ENCODE peak calls at places on chromosomes 11 and 22, in seven cellular contexts. One of them, this sample, is unnamed.

GRCh38 chr11:30196400-30197206 is 34.2 kb upstream of the FSHB start:
- DNase-seq in SK-N-SH: peak
- DNase-seq in K562: peak
- DNase-seq in H1: peak
- DNase-seq in A549: peak
- DNase-seq in GM12878: no peak
- DNase-seq in HepG2: peak
- DNase-seq in this sample: peak

GRCh38 chr22:48238966-48239365 is 1476.5 kb downstream of the TBC1D22A start:
- DNase-seq in SK-N-SH: no peak
- DNase-seq in K562: no peak
- DNase-seq in H1: no peak
- DNase-seq in A549: no peak
- DNase-seq in GM12878: no peak
- DNase-seq in HepG2: no peak
- DNase-seq in this sample: no peak

GRCh38 chr11:116576523-116576922 is 196.3 kb downstream of the BUD13 start:
- DNase-seq in SK-N-SH: no peak
- DNase-seq in K562: no peak
- DNase-seq in H1: no peak
- DNase-seq in A549: no peak
- DNase-seq in GM12878: no peak
- DNase-seq in HepG2: peak
- DNase-seq in this sample: no peak

GRCh38 chr22:26124991-26125725 is 44.1 kb upstream of the SEZ6L start:
- DNase-seq in SK-N-SH: no peak
- DNase-seq in K562: no peak
- DNase-seq in H1: no peak
- DNase-seq in A549: no peak
- DNase-seq in GM12878: no peak
- DNase-seq in HepG2: no peak
- DNase-seq in this sample: no peak

GRCh38 chr11:22192642-22193347 is at the start of gene ANO5:
- DNase-seq in SK-N-SH: peak
- DNase-seq in K562: peak
- DNase-seq in H1: peak
- DNase-seq in A549: peak
- DNase-seq in GM12878: no peak
- DNase-seq in HepG2: no peak
- DNase-seq in this sample: no peak

GRCh38 chr11:78259777-78260470 is 71.2 kb downstream of the USP35 start:
- DNase-seq in SK-N-SH: no peak
- DNase-seq in K562: peak
- DNase-seq in H1: no peak
- DNase-seq in A549: no peak
- DNase-seq in GM12878: no peak
- DNase-seq in HepG2: peak
- DNase-seq in this sample: no peak

GRCh38 chr11:66309475-66309874 is 7.4 kb downstream of the CD248 start:
- DNase-seq in SK-N-SH: no peak
- DNase-seq in K562: peak
- DNase-seq in H1: no peak
- DNase-seq in A549: no peak
- DNase-seq in GM12878: no peak
- DNase-seq in HepG2: no peak
- DNase-seq in this sample: no peak

GRCh38 chr22:36334838-36335603 is 52.7 kb downstream of the MYH9 start:
- DNase-seq in SK-N-SH: no peak
- DNase-seq in K562: peak
- DNase-seq in H1: no peak
- DNase-seq in A549: no peak
- DNase-seq in GM12878: no peak
- DNase-seq in HepG2: no peak
- DNase-seq in this sample: peak

GRCh38 chr11:112280268-112281126 is 19.8 kb upstream of the PLET1 start:
- DNase-seq in SK-N-SH: peak
- DNase-seq in K562: peak
- DNase-seq in H1: peak
- DNase-seq in A549: peak
- DNase-seq in GM12878: peak
- DNase-seq in HepG2: peak
- DNase-seq in this sample: peak

GRCh38 chr11:77560605-77561004 is 29.1 kb upstream of the AQP11 start:
- DNase-seq in SK-N-SH: no peak
- DNase-seq in K562: no peak
- DNase-seq in H1: no peak
- DNase-seq in A549: no peak
- DNase-seq in GM12878: no peak
- DNase-seq in HepG2: peak
- DNase-seq in this sample: peak

GRCh38 chr11:120127236-120127635 is 10.7 kb downstream of the TRIM29 start:
- DNase-seq in SK-N-SH: no peak
- DNase-seq in K562: no peak
- DNase-seq in H1: no peak
- DNase-seq in A549: no peak
- DNase-seq in GM12878: no peak
- DNase-seq in HepG2: no peak
- DNase-seq in this sample: no peak

GRCh38 chr22:26979294-26979693 is 321.9 kb downstream of the MIAT start:
- DNase-seq in SK-N-SH: no peak
- DNase-seq in K562: no peak
- DNase-seq in H1: no peak
- DNase-seq in A549: no peak
- DNase-seq in GM12878: no peak
- DNase-seq in HepG2: no peak
- DNase-seq in this sample: no peak

GRCh38 chr11:117096140-117096972 is 1.9 kb downstream of the SIK3 start:
- DNase-seq in SK-N-SH: peak
- DNase-seq in K562: peak
- DNase-seq in H1: peak
- DNase-seq in A549: no peak
- DNase-seq in GM12878: peak
- DNase-seq in HepG2: peak
- DNase-seq in this sample: no peak

GRCh38 chr11:47104337-47104950 is 72.2 kb downstream of the ARFGAP2 start:
- DNase-seq in SK-N-SH: no peak
- DNase-seq in K562: no peak
- DNase-seq in H1: no peak
- DNase-seq in A549: no peak
- DNase-seq in GM12878: no peak
- DNase-seq in HepG2: no peak
- DNase-seq in this sample: peak

GRCh38 chr22:27531782-27532530 is 269.6 kb downstream of the MN1 start:
- DNase-seq in SK-N-SH: no peak
- DNase-seq in K562: no peak
- DNase-seq in H1: no peak
- DNase-seq in A549: no peak
- DNase-seq in GM12878: no peak
- DNase-seq in HepG2: no peak
- DNase-seq in this sample: peak

GRCh38 chr22:36369004-36369921 is 18.5 kb downstream of the MYH9 start:
- DNase-seq in SK-N-SH: no peak
- DNase-seq in K562: no peak
- DNase-seq in H1: no peak
- DNase-seq in A549: no peak
- DNase-seq in GM12878: no peak
- DNase-seq in HepG2: no peak
- DNase-seq in this sample: peak

GRCh38 chr11:79418241-79418640 is 22.6 kb downstream of the TENM4 start:
- DNase-seq in SK-N-SH: no peak
- DNase-seq in K562: no peak
- DNase-seq in H1: no peak
- DNase-seq in A549: no peak
- DNase-seq in GM12878: no peak
- DNase-seq in HepG2: no peak
- DNase-seq in this sample: no peak

GRCh38 chr11:68460741-68461283 is at the start of gene PPP6R3:
- DNase-seq in SK-N-SH: no peak
- DNase-seq in K562: no peak
- DNase-seq in H1: no peak
- DNase-seq in A549: peak
- DNase-seq in GM12878: no peak
- DNase-seq in HepG2: no peak
- DNase-seq in this sample: no peak

GRCh38 chr11:27485930-27486773 is 13.6 kb upstream of the LGR4 start:
- DNase-seq in SK-N-SH: peak
- DNase-seq in K562: peak
- DNase-seq in H1: no peak
- DNase-seq in A549: no peak
- DNase-seq in GM12878: no peak
- DNase-seq in HepG2: peak
- DNase-seq in this sample: peak

GRCh38 chr22:46678785-46679700 is 58.9 kb downstream of the GRAMD4 start:
- DNase-seq in SK-N-SH: no peak
- DNase-seq in K562: no peak
- DNase-seq in H1: no peak
- DNase-seq in A549: no peak
- DNase-seq in GM12878: no peak
- DNase-seq in HepG2: no peak
- DNase-seq in this sample: peak

GRCh38 chr11:100691886-100692285 is 4.8 kb downstream of the ARHGAP42 start:
- DNase-seq in SK-N-SH: no peak
- DNase-seq in K562: no peak
- DNase-seq in H1: no peak
- DNase-seq in A549: no peak
- DNase-seq in GM12878: no peak
- DNase-seq in HepG2: no peak
- DNase-seq in this sample: no peak

GRCh38 chr11:13140873-13141655 is 131.9 kb downstream of the RASSF10 start:
- DNase-seq in SK-N-SH: no peak
- DNase-seq in K562: no peak
- DNase-seq in H1: no peak
- DNase-seq in A549: no peak
- DNase-seq in GM12878: no peak
- DNase-seq in HepG2: peak
- DNase-seq in this sample: peak

DNA sequence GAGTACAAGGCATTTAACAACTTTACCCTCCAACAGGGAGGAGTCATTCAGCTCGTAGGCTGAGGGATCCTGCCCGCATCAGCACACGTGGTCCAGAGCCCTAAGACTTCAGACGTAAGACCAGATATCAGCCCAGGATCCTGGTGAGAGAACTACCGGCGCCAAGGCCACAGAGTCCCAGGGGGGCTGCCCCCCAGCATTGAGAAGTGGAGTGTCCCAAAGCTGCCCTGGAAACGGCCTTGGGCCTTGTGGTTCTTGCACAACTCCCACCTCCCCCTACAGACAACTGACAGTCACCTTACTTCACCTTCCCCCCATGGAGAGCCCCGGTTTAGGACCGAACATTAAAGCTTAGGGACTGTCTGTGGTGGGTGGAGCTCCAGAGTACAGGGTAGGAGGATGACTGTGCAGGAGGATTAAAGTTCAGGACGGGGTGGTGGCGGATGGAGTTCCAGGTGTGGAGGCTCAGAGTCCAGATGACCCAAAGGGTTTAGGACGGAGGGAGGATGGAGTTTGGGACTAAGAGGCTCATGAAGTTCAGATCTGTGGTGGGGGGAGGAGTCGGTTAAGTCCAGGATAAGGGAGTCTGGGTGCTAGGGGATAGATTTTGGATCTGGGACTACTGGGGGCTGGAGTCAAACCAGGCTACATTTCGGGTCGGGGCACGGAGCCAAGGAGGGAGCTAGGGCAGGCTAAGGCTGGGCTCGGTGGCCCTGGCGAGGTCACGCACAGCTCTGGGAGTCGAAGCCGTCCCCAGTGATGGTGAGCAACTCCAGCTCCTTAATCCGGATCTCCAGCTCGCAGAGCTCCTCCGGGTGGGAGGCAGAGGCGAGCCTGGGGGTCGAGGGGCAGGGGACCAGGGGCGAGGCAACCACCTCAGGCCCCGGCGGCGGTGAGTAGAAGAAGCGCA is 856 bp downstream of the C11orf91 start:
- DNase-seq in SK-N-SH: no peak
- DNase-seq in K562: peak
- DNase-seq in H1: no peak
- DNase-seq in A549: no peak
- DNase-seq in GM12878: no peak
- DNase-seq in HepG2: peak
- DNase-seq in this sample: no peak
- TF ChIP-seq RFX5 in SK-N-SH: no peak
- TF ChIP-seq RFX5 in K562: no peak
- TF ChIP-seq RFX5 in H1: no peak
- TF ChIP-seq RFX5 in A549: no peak
- TF ChIP-seq RFX5 in GM12878: no peak
- TF ChIP-seq RFX5 in HepG2: no peak
- TF ChIP-seq RFX5 in this sample: no peak

GRCh38 chr11:17494019-17494418 is 17.4 kb upstream of the ABCC8 start:
- DNase-seq in SK-N-SH: no peak
- DNase-seq in K562: no peak
- DNase-seq in H1: no peak
- DNase-seq in A549: no peak
- DNase-seq in GM12878: no peak
- DNase-seq in HepG2: no peak
- DNase-seq in this sample: no peak
- TF ChIP-seq RFX5 in SK-N-SH: no peak
- TF ChIP-seq RFX5 in K562: no peak
- TF ChIP-seq RFX5 in H1: no peak
- TF ChIP-seq RFX5 in A549: no peak
- TF ChIP-seq RFX5 in GM12878: no peak
- TF ChIP-seq RFX5 in HepG2: no peak
- TF ChIP-seq RFX5 in this sample: no peak

DNA sequence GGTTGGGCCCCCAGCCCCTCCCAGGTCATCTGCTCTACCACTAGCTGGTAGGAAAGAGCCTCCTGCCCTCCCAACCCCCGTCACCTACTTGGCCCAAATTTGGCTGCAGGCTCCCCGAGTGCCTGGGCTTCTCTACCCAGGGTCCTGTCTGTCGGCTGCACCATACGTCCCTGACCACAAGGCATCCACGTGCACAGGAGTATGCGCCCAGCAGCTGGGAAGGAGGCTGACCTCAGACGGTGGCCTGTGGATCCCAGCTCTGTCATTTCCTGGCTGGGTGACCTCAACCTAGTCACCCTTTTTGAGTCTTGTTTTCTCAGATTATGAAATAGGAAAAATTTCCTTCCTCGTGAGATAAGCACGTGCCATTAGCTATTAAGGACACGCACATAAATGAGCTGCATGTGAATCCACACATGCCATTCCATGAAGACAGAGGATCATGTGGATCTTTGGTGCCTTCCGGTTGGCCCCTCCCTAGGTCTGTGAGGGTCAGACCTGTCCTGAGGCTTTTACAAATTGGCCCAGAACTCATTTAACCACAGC is 13.7 kb downstream of the CYB561A3 start:
- DNase-seq in SK-N-SH: no peak
- DNase-seq in K562: no peak
- DNase-seq in H1: no peak
- DNase-seq in A549: no peak
- DNase-seq in GM12878: no peak
- DNase-seq in HepG2: no peak
- DNase-seq in this sample: no peak
- TF ChIP-seq RFX5 in SK-N-SH: no peak
- TF ChIP-seq RFX5 in K562: no peak
- TF ChIP-seq RFX5 in H1: no peak
- TF ChIP-seq RFX5 in A549: no peak
- TF ChIP-seq RFX5 in GM12878: no peak
- TF ChIP-seq RFX5 in HepG2: no peak
- TF ChIP-seq RFX5 in this sample: no peak

DNA sequence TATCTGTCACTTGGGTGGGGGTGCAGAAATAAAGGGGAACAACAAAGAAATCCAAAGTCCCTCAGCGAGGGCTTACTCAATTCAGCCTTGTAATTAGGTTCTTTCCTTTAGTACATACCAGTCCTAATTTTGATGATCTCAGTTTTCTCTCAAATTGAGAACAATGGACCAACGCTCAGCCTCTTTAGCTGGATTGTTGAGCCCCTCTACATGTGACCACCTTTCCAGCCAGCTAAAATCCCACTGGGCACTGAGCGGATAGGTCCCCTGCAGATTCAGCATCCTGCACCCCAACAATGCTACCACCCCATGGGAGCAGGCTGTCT is 11.4 kb downstream of the TMEM184B start:
- DNase-seq in SK-N-SH: no peak
- DNase-seq in K562: no peak
- DNase-seq in H1: no peak
- DNase-seq in A549: no peak
- DNase-seq in GM12878: no peak
- DNase-seq in HepG2: no peak
- DNase-seq in this sample: no peak
- TF ChIP-seq RFX5 in SK-N-SH: no peak
- TF ChIP-seq RFX5 in K562: no peak
- TF ChIP-seq RFX5 in H1: no peak
- TF ChIP-seq RFX5 in A549: no peak
- TF ChIP-seq RFX5 in GM12878: no peak
- TF ChIP-seq RFX5 in HepG2: no peak
- TF ChIP-seq RFX5 in this sample: no peak

This sample was measured in IMR-90.